ENCODE peak calls at places on chromosomes 16 and 17, in eight cellular contexts. One of them, this sample, is unnamed.

GRCh38 chr16:82845076-82845475 is 218.3 kb downstream of the CDH13 start:
- DNase-seq in cardiac muscle cell: peak
- DNase-seq in A549: no peak
- DNase-seq in uterus: no peak
- DNase-seq in IMR-90: no peak
- DNase-seq in neural progenitor cell: no peak
- DNase-seq in cardiac fibroblast: no peak
- DNase-seq in transverse colon: no peak
- DNase-seq in this sample: no peak

GRCh38 chr17:69814031-69814430 is 261.0 kb upstream of the KCNJ16 start:
- DNase-seq in uterus: no peak
- DNase-seq in neural progenitor cell: no peak
- DNase-seq in IMR-90: no peak
- DNase-seq in transverse colon: no peak
- DNase-seq in cardiac muscle cell: no peak
- DNase-seq in A549: no peak
- DNase-seq in cardiac fibroblast: no peak
- DNase-seq in this sample: no peak

GRCh38 chr17:72491102-72491501 is 370.3 kb downstream of the SOX9 start:
- DNase-seq in cardiac fibroblast: no peak
- DNase-seq in neural progenitor cell: no peak
- DNase-seq in transverse colon: no peak
- DNase-seq in A549: no peak
- DNase-seq in cardiac muscle cell: no peak
- DNase-seq in uterus: no peak
- DNase-seq in IMR-90: no peak
- DNase-seq in this sample: no peak

GRCh38 chr16:49952386-49952785 is 72.6 kb upstream of the CNEP1R1 start:
- DNase-seq in A549: no peak
- DNase-seq in IMR-90: no peak
- DNase-seq in transverse colon: no peak
- DNase-seq in neural progenitor cell: no peak
- DNase-seq in cardiac muscle cell: no peak
- DNase-seq in cardiac fibroblast: peak
- DNase-seq in uterus: no peak
- DNase-seq in this sample: peak

GRCh38 chr17:19744922-19745757 is 3.0 kb downstream of the ALDH3A1 start:
- DNase-seq in transverse colon: peak
- DNase-seq in neural progenitor cell: peak
- DNase-seq in IMR-90: peak
- DNase-seq in uterus: peak
- DNase-seq in cardiac muscle cell: peak
- DNase-seq in A549: peak
- DNase-seq in cardiac fibroblast: peak
- DNase-seq in this sample: peak

GRCh38 chr17:3043737-3044365 is 19.6 kb downstream of the OR1D5 start:
- DNase-seq in IMR-90: no peak
- DNase-seq in A549: no peak
- DNase-seq in transverse colon: no peak
- DNase-seq in neural progenitor cell: peak
- DNase-seq in cardiac muscle cell: no peak
- DNase-seq in cardiac fibroblast: no peak
- DNase-seq in uterus: no peak
- DNase-seq in this sample: no peak

GRCh38 chr16:20818929-20819585 is 12.7 kb downstream of the REXO5 start:
- DNase-seq in neural progenitor cell: no peak
- DNase-seq in uterus: no peak
- DNase-seq in A549: no peak
- DNase-seq in transverse colon: no peak
- DNase-seq in cardiac muscle cell: no peak
- DNase-seq in IMR-90: no peak
- DNase-seq in cardiac fibroblast: no peak
- DNase-seq in this sample: no peak

GRCh38 chr17:2299756-2300155 is 3.8 kb downstream of the SMG6 start:
- DNase-seq in uterus: no peak
- DNase-seq in IMR-90: no peak
- DNase-seq in neural progenitor cell: no peak
- DNase-seq in A549: no peak
- DNase-seq in transverse colon: no peak
- DNase-seq in cardiac fibroblast: no peak
- DNase-seq in cardiac muscle cell: no peak
- DNase-seq in this sample: no peak

GRCh38 chr16:23530062-23530461 is 19.8 kb upstream of the GGA2 start:
- DNase-seq in cardiac muscle cell: no peak
- DNase-seq in neural progenitor cell: no peak
- DNase-seq in A549: no peak
- DNase-seq in cardiac fibroblast: no peak
- DNase-seq in uterus: no peak
- DNase-seq in IMR-90: no peak
- DNase-seq in transverse colon: no peak
- DNase-seq in this sample: no peak

GRCh38 chr17:83110755-83111154 is 31.3 kb downstream of the METRNL start:
- DNase-seq in uterus: no peak
- DNase-seq in transverse colon: no peak
- DNase-seq in neural progenitor cell: no peak
- DNase-seq in A549: no peak
- DNase-seq in IMR-90: peak
- DNase-seq in cardiac fibroblast: peak
- DNase-seq in cardiac muscle cell: no peak
- DNase-seq in this sample: peak

GRCh38 chr17:77859035-77859360 is 99.5 kb upstream of the TNRC6C start:
- DNase-seq in IMR-90: no peak
- DNase-seq in neural progenitor cell: no peak
- DNase-seq in transverse colon: no peak
- DNase-seq in cardiac fibroblast: no peak
- DNase-seq in A549: no peak
- DNase-seq in cardiac muscle cell: no peak
- DNase-seq in uterus: no peak
- DNase-seq in this sample: no peak

GRCh38 chr16:65421596-65421995 is 299.7 kb upstream of the CDH11 start:
- DNase-seq in cardiac fibroblast: no peak
- DNase-seq in IMR-90: no peak
- DNase-seq in neural progenitor cell: no peak
- DNase-seq in A549: no peak
- DNase-seq in uterus: no peak
- DNase-seq in cardiac muscle cell: no peak
- DNase-seq in transverse colon: no peak
- DNase-seq in this sample: peak

GRCh38 chr16:49366669-49367068 is 6.9 kb upstream of the C16orf78 start:
- DNase-seq in cardiac muscle cell: no peak
- DNase-seq in uterus: no peak
- DNase-seq in A549: no peak
- DNase-seq in transverse colon: no peak
- DNase-seq in cardiac fibroblast: no peak
- DNase-seq in IMR-90: no peak
- DNase-seq in neural progenitor cell: no peak
- DNase-seq in this sample: no peak

GRCh38 chr17:76076765-76077581 is 2.0 kb upstream of the ZACN start:
- DNase-seq in transverse colon: no peak
- DNase-seq in cardiac fibroblast: no peak
- DNase-seq in neural progenitor cell: peak
- DNase-seq in uterus: no peak
- DNase-seq in IMR-90: peak
- DNase-seq in A549: no peak
- DNase-seq in cardiac muscle cell: no peak
- DNase-seq in this sample: peak

GRCh38 chr17:16936536-16937310 is 35.2 kb downstream of the TNFRSF13B start:
- DNase-seq in cardiac fibroblast: no peak
- DNase-seq in IMR-90: no peak
- DNase-seq in cardiac muscle cell: no peak
- DNase-seq in uterus: no peak
- DNase-seq in transverse colon: peak
- DNase-seq in A549: no peak
- DNase-seq in neural progenitor cell: no peak
- DNase-seq in this sample: no peak

GRCh38 chr16:6146874-6147425 is 1049.4 kb upstream of the EEF2KMT start:
- DNase-seq in IMR-90: no peak
- DNase-seq in uterus: no peak
- DNase-seq in A549: no peak
- DNase-seq in neural progenitor cell: peak
- DNase-seq in cardiac muscle cell: no peak
- DNase-seq in transverse colon: no peak
- DNase-seq in cardiac fibroblast: no peak
- DNase-seq in this sample: no peak

GRCh38 chr16:80527297-80527696 is 13.5 kb upstream of the DYNLRB2 start:
- DNase-seq in neural progenitor cell: peak
- DNase-seq in cardiac muscle cell: peak
- DNase-seq in A549: no peak
- DNase-seq in uterus: no peak
- DNase-seq in transverse colon: peak
- DNase-seq in cardiac fibroblast: peak
- DNase-seq in IMR-90: peak
- DNase-seq in this sample: peak

GRCh38 chr17:82822281-82822680 is 17.5 kb downstream of the ZNF750 start:
- DNase-seq in A549: no peak
- DNase-seq in cardiac fibroblast: no peak
- DNase-seq in cardiac muscle cell: no peak
- DNase-seq in neural progenitor cell: no peak
- DNase-seq in IMR-90: no peak
- DNase-seq in transverse colon: no peak
- DNase-seq in uterus: no peak
- DNase-seq in this sample: no peak

GRCh38 chr17:55341432-55341831 is 76.7 kb downstream of the HLF start:
- DNase-seq in uterus: no peak
- DNase-seq in neural progenitor cell: no peak
- DNase-seq in cardiac muscle cell: no peak
- DNase-seq in A549: no peak
- DNase-seq in IMR-90: peak
- DNase-seq in cardiac fibroblast: no peak
- DNase-seq in transverse colon: no peak
- DNase-seq in this sample: no peak

GRCh38 chr17:80676564-80676963 is 131.9 kb downstream of the RPTOR start:
- DNase-seq in uterus: no peak
- DNase-seq in A549: no peak
- DNase-seq in neural progenitor cell: no peak
- DNase-seq in IMR-90: no peak
- DNase-seq in cardiac fibroblast: no peak
- DNase-seq in transverse colon: no peak
- DNase-seq in cardiac muscle cell: no peak
- DNase-seq in this sample: no peak

GRCh38 chr17:80677214-80677756 is 132.6 kb downstream of the RPTOR start:
- DNase-seq in neural progenitor cell: no peak
- DNase-seq in A549: no peak
- DNase-seq in transverse colon: no peak
- DNase-seq in IMR-90: no peak
- DNase-seq in cardiac muscle cell: no peak
- DNase-seq in uterus: no peak
- DNase-seq in cardiac fibroblast: no peak
- DNase-seq in this sample: no peak

GRCh38 chr17:80676096-80676466 is 131.4 kb downstream of the RPTOR start:
- DNase-seq in A549: no peak
- DNase-seq in transverse colon: no peak
- DNase-seq in neural progenitor cell: no peak
- DNase-seq in cardiac fibroblast: no peak
- DNase-seq in uterus: no peak
- DNase-seq in IMR-90: no peak
- DNase-seq in cardiac muscle cell: no peak
- DNase-seq in this sample: no peak

GRCh38 chr17:80679816-80680215 is 135.2 kb downstream of the RPTOR start:
- DNase-seq in IMR-90: no peak
- DNase-seq in neural progenitor cell: no peak
- DNase-seq in cardiac fibroblast: no peak
- DNase-seq in A549: no peak
- DNase-seq in cardiac muscle cell: no peak
- DNase-seq in uterus: no peak
- DNase-seq in transverse colon: no peak
- DNase-seq in this sample: no peak

DNA sequence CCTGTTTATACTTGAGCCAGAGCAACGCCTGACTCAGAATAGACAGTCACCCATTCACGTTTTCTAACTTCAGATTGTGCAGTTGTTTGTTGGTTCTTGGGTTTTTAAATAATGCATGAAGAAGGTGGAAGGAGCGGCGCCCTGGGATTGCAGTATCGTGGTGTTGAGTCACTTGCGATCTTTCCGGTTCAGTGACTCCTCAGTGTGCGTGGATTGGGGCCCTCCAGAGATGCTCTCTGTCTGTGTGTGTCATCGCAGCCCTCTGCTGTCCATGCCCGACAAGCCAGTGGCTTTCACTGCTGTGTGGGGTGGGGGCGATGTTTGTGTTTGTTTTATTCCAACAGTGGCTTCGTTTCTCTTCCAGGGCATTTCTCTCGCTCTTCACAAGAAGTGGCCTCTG is 134.0 kb downstream of the RPTOR start:
- DNase-seq in transverse colon: no peak
- DNase-seq in A549: no peak
- DNase-seq in uterus: no peak
- DNase-seq in cardiac muscle cell: no peak
- DNase-seq in cardiac fibroblast: peak
- DNase-seq in neural progenitor cell: peak
- DNase-seq in IMR-90: peak
- DNase-seq in this sample: peak
- TF ChIP-seq CTCF in transverse colon: no peak
- TF ChIP-seq CTCF in A549: no peak
- TF ChIP-seq CTCF in uterus: no peak
- TF ChIP-seq CTCF in cardiac muscle cell: no peak
- TF ChIP-seq CTCF in cardiac fibroblast: peak
- TF ChIP-seq CTCF in neural progenitor cell: no peak
- TF ChIP-seq CTCF in IMR-90: peak
- TF ChIP-seq CTCF in this sample: no peak

DNA sequence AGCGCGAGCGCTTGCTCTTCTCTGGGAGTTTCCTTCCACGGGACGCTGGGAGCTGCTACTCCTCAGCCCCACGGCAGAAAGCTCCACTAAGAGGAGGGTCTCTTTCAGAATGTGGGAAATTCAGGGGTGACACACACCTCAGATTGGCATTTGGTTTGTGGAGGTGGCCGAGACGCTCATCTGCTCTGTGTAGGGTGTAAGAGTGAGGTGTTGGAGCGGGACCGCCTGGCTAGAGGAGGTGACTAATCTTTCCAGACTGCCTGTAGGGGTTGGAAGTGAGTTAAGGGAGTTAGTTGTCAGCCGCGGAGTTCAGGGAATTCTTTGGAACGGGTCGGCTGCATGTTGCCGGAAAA is 741 bp downstream of the PSMD11 start:
- DNase-seq in cardiac fibroblast: peak
- DNase-seq in neural progenitor cell: peak
- DNase-seq in transverse colon: peak
- DNase-seq in cardiac muscle cell: peak
- DNase-seq in A549: peak
- DNase-seq in uterus: no peak
- DNase-seq in IMR-90: peak
- DNase-seq in this sample: peak
- H3K4me3 ChIP-seq in cardiac fibroblast: peak
- H3K4me3 ChIP-seq in neural progenitor cell: peak
- H3K4me3 ChIP-seq in transverse colon: peak
- H3K4me3 ChIP-seq in cardiac muscle cell: peak
- H3K4me3 ChIP-seq in A549: peak
- H3K4me3 ChIP-seq in uterus: peak
- H3K4me3 ChIP-seq in IMR-90: peak
- H3K4me3 ChIP-seq in this sample: peak

GRCh38 chr17:64773836-64774761 is 112.0 kb upstream of the SMURF2 start:
- DNase-seq in transverse colon: peak
- DNase-seq in neural progenitor cell: peak
- DNase-seq in cardiac muscle cell: peak
- DNase-seq in IMR-90: peak
- DNase-seq in uterus: no peak
- DNase-seq in A549: peak
- DNase-seq in cardiac fibroblast: peak
- DNase-seq in this sample: peak
- TF ChIP-seq CTCF in transverse colon: peak
- TF ChIP-seq CTCF in neural progenitor cell: peak
- TF ChIP-seq CTCF in cardiac muscle cell: peak
- TF ChIP-seq CTCF in IMR-90: peak
- TF ChIP-seq CTCF in uterus: no peak
- TF ChIP-seq CTCF in A549: peak
- TF ChIP-seq CTCF in cardiac fibroblast: peak
- TF ChIP-seq CTCF in this sample: peak

GRCh38 chr16:84603115-84603816 is 14.6 kb downstream of the COTL1 start:
- DNase-seq in neural progenitor cell: no peak
- DNase-seq in cardiac fibroblast: peak
- DNase-seq in cardiac muscle cell: no peak
- DNase-seq in uterus: peak
- DNase-seq in transverse colon: peak
- DNase-seq in IMR-90: peak
- DNase-seq in A549: peak
- DNase-seq in this sample: peak
- H3K4me3 ChIP-seq in neural progenitor cell: no peak
- H3K4me3 ChIP-seq in cardiac fibroblast: no peak
- H3K4me3 ChIP-seq in cardiac muscle cell: no peak
- H3K4me3 ChIP-seq in uterus: no peak
- H3K4me3 ChIP-seq in transverse colon: no peak
- H3K4me3 ChIP-seq in IMR-90: peak
- H3K4me3 ChIP-seq in A549: peak
- H3K4me3 ChIP-seq in this sample: no peak